ENCODE peak calls at places on chromosomes 12 and 14, in ten cellular contexts. One of them, this sample, is unnamed.

GRCh38 chr14:63267171-63267570 is 51.6 kb downstream of the GPHB5 start:
- DNase-seq in stimulated activated CD8-positive, alpha-beta memory T cell treated with anti-CD3 and anti-CD28 coated beads, Interleukin-2, amount 100 ng/mL, for 1 hour: no peak
- DNase-seq in BJ: no peak
- DNase-seq in GM19239: no peak
- DNase-seq in GM18507: no peak
- DNase-seq in germinal center: no peak
- DNase-seq in head of caudate nucleus: no peak
- DNase-seq in EL: no peak
- DNase-seq in AG04450: no peak
- DNase-seq in GM20000: no peak
- DNase-seq in this sample: no peak

GRCh38 chr12:3463927-3464326 is 27.1 kb upstream of the PRMT8 start:
- DNase-seq in AG04450: no peak
- DNase-seq in germinal center: no peak
- DNase-seq in BJ: no peak
- DNase-seq in stimulated activated CD8-positive, alpha-beta memory T cell treated with anti-CD3 and anti-CD28 coated beads, Interleukin-2, amount 100 ng/mL, for 1 hour: no peak
- DNase-seq in head of caudate nucleus: no peak
- DNase-seq in GM18507: no peak
- DNase-seq in GM20000: no peak
- DNase-seq in GM19239: no peak
- DNase-seq in EL: no peak
- DNase-seq in this sample: no peak

GRCh38 chr12:67222302-67222701 is 46.9 kb upstream of the CAND1 start:
- DNase-seq in GM19239: no peak
- DNase-seq in germinal center: no peak
- DNase-seq in GM20000: no peak
- DNase-seq in BJ: no peak
- DNase-seq in head of caudate nucleus: no peak
- DNase-seq in AG04450: no peak
- DNase-seq in GM18507: no peak
- DNase-seq in stimulated activated CD8-positive, alpha-beta memory T cell treated with anti-CD3 and anti-CD28 coated beads, Interleukin-2, amount 100 ng/mL, for 1 hour: no peak
- DNase-seq in EL: peak; percentile 15
- DNase-seq in this sample: no peak

GRCh38 chr12:128486951-128487350 is 220.0 kb downstream of the TMEM132C start:
- DNase-seq in AG04450: no peak
- DNase-seq in GM18507: no peak
- DNase-seq in stimulated activated CD8-positive, alpha-beta memory T cell treated with anti-CD3 and anti-CD28 coated beads, Interleukin-2, amount 100 ng/mL, for 1 hour: no peak
- DNase-seq in EL: no peak
- DNase-seq in BJ: no peak
- DNase-seq in head of caudate nucleus: peak; percentile 76
- DNase-seq in germinal center: no peak
- DNase-seq in GM20000: no peak
- DNase-seq in GM19239: no peak
- DNase-seq in this sample: no peak

GRCh38 chr12:61916856-61917255 is 343.3 kb upstream of the USP15 start:
- DNase-seq in EL: no peak
- DNase-seq in GM20000: no peak
- DNase-seq in BJ: no peak
- DNase-seq in germinal center: no peak
- DNase-seq in GM19239: no peak
- DNase-seq in stimulated activated CD8-positive, alpha-beta memory T cell treated with anti-CD3 and anti-CD28 coated beads, Interleukin-2, amount 100 ng/mL, for 1 hour: no peak
- DNase-seq in GM18507: no peak
- DNase-seq in AG04450: no peak
- DNase-seq in head of caudate nucleus: no peak
- DNase-seq in this sample: no peak

GRCh38 chr12:64332938-64333337 is 57.6 kb downstream of the C12orf56 start:
- DNase-seq in head of caudate nucleus: no peak
- DNase-seq in stimulated activated CD8-positive, alpha-beta memory T cell treated with anti-CD3 and anti-CD28 coated beads, Interleukin-2, amount 100 ng/mL, for 1 hour: no peak
- DNase-seq in GM19239: no peak
- DNase-seq in GM20000: no peak
- DNase-seq in BJ: no peak
- DNase-seq in germinal center: no peak
- DNase-seq in EL: no peak
- DNase-seq in GM18507: no peak
- DNase-seq in AG04450: no peak
- DNase-seq in this sample: no peak

GRCh38 chr12:26153421-26154154 is 28.8 kb upstream of the BHLHE41 start:
- DNase-seq in stimulated activated CD8-positive, alpha-beta memory T cell treated with anti-CD3 and anti-CD28 coated beads, Interleukin-2, amount 100 ng/mL, for 1 hour: no peak
- DNase-seq in germinal center: no peak
- DNase-seq in AG04450: peak; percentile 90
- DNase-seq in GM19239: no peak
- DNase-seq in EL: peak; percentile 96
- DNase-seq in BJ: peak; percentile 91
- DNase-seq in head of caudate nucleus: no peak
- DNase-seq in GM18507: no peak
- DNase-seq in GM20000: no peak
- DNase-seq in this sample: peak; percentile 65

GRCh38 chr12:121530600-121531355 is 50.0 kb downstream of the KDM2B start:
- DNase-seq in germinal center: peak; percentile 72
- DNase-seq in EL: peak; percentile 83
- DNase-seq in BJ: peak; percentile 31
- DNase-seq in GM20000: peak; percentile 68
- DNase-seq in AG04450: peak; percentile 38
- DNase-seq in GM19239: peak; percentile 50
- DNase-seq in stimulated activated CD8-positive, alpha-beta memory T cell treated with anti-CD3 and anti-CD28 coated beads, Interleukin-2, amount 100 ng/mL, for 1 hour: peak; percentile 55
- DNase-seq in head of caudate nucleus: peak; percentile 72
- DNase-seq in GM18507: no peak
- DNase-seq in this sample: peak; percentile 60

GRCh38 chr14:91344107-91344506 is 73.5 kb downstream of the CCDC88C start:
- DNase-seq in AG04450: no peak
- DNase-seq in stimulated activated CD8-positive, alpha-beta memory T cell treated with anti-CD3 and anti-CD28 coated beads, Interleukin-2, amount 100 ng/mL, for 1 hour: no peak
- DNase-seq in head of caudate nucleus: no peak
- DNase-seq in BJ: no peak
- DNase-seq in GM18507: no peak
- DNase-seq in germinal center: no peak
- DNase-seq in EL: no peak
- DNase-seq in GM20000: no peak
- DNase-seq in GM19239: no peak
- DNase-seq in this sample: no peak

GRCh38 chr14:61444215-61444768 is 122.9 kb downstream of the PRKCH start:
- DNase-seq in germinal center: no peak
- DNase-seq in AG04450: no peak
- DNase-seq in head of caudate nucleus: peak; percentile 41
- DNase-seq in GM20000: peak; percentile 65
- DNase-seq in GM19239: peak; percentile 28
- DNase-seq in EL: no peak
- DNase-seq in BJ: no peak
- DNase-seq in stimulated activated CD8-positive, alpha-beta memory T cell treated with anti-CD3 and anti-CD28 coated beads, Interleukin-2, amount 100 ng/mL, for 1 hour: peak; percentile 47
- DNase-seq in GM18507: no peak
- DNase-seq in this sample: no peak

GRCh38 chr14:74380845-74381244 is 32.6 kb downstream of the VRTN start:
- DNase-seq in stimulated activated CD8-positive, alpha-beta memory T cell treated with anti-CD3 and anti-CD28 coated beads, Interleukin-2, amount 100 ng/mL, for 1 hour: no peak
- DNase-seq in germinal center: no peak
- DNase-seq in BJ: no peak
- DNase-seq in GM18507: no peak
- DNase-seq in AG04450: no peak
- DNase-seq in head of caudate nucleus: no peak
- DNase-seq in GM20000: no peak
- DNase-seq in EL: no peak
- DNase-seq in GM19239: no peak
- DNase-seq in this sample: no peak

GRCh38 chr14:55553791-55554190 is 26.2 kb upstream of the KTN1 start:
- DNase-seq in GM18507: no peak
- DNase-seq in EL: peak; percentile 5
- DNase-seq in BJ: no peak
- DNase-seq in GM19239: no peak
- DNase-seq in GM20000: no peak
- DNase-seq in germinal center: no peak
- DNase-seq in stimulated activated CD8-positive, alpha-beta memory T cell treated with anti-CD3 and anti-CD28 coated beads, Interleukin-2, amount 100 ng/mL, for 1 hour: no peak
- DNase-seq in AG04450: no peak
- DNase-seq in head of caudate nucleus: no peak
- DNase-seq in this sample: peak; percentile 11

GRCh38 chr12:109766251-109766778 is 52.7 kb downstream of the FAM222A start:
- DNase-seq in AG04450: no peak
- DNase-seq in stimulated activated CD8-positive, alpha-beta memory T cell treated with anti-CD3 and anti-CD28 coated beads, Interleukin-2, amount 100 ng/mL, for 1 hour: no peak
- DNase-seq in GM18507: no peak
- DNase-seq in GM20000: no peak
- DNase-seq in head of caudate nucleus: no peak
- DNase-seq in EL: no peak
- DNase-seq in germinal center: no peak
- DNase-seq in BJ: no peak
- DNase-seq in GM19239: no peak
- DNase-seq in this sample: no peak

GRCh38 chr12:57149309-57149900 is 2.0 kb upstream of the LRP1-AS start:
- DNase-seq in GM20000: no peak
- DNase-seq in GM19239: no peak
- DNase-seq in stimulated activated CD8-positive, alpha-beta memory T cell treated with anti-CD3 and anti-CD28 coated beads, Interleukin-2, amount 100 ng/mL, for 1 hour: no peak
- DNase-seq in GM18507: no peak
- DNase-seq in germinal center: no peak
- DNase-seq in BJ: no peak
- DNase-seq in EL: peak; percentile 46
- DNase-seq in AG04450: no peak
- DNase-seq in head of caudate nucleus: no peak
- DNase-seq in this sample: no peak

GRCh38 chr12:94561943-94562411 is 88.4 kb downstream of the TMCC3 start:
- DNase-seq in germinal center: peak; percentile 12
- DNase-seq in GM18507: peak; percentile 23
- DNase-seq in stimulated activated CD8-positive, alpha-beta memory T cell treated with anti-CD3 and anti-CD28 coated beads, Interleukin-2, amount 100 ng/mL, for 1 hour: no peak
- DNase-seq in EL: peak; percentile 42
- DNase-seq in BJ: no peak
- DNase-seq in GM20000: peak; percentile 60
- DNase-seq in GM19239: peak; percentile 38
- DNase-seq in head of caudate nucleus: peak; percentile 95
- DNase-seq in AG04450: no peak
- DNase-seq in this sample: no peak

GRCh38 chr12:68113644-68114043 is 45.9 kb downstream of the IFNG start:
- DNase-seq in head of caudate nucleus: no peak
- DNase-seq in GM20000: no peak
- DNase-seq in AG04450: no peak
- DNase-seq in EL: no peak
- DNase-seq in GM19239: no peak
- DNase-seq in GM18507: no peak
- DNase-seq in germinal center: peak; percentile 22
- DNase-seq in BJ: no peak
- DNase-seq in stimulated activated CD8-positive, alpha-beta memory T cell treated with anti-CD3 and anti-CD28 coated beads, Interleukin-2, amount 100 ng/mL, for 1 hour: no peak
- DNase-seq in this sample: no peak

GRCh38 chr12:45303955-45304354 is 88.1 kb downstream of the ANO6 start:
- DNase-seq in GM18507: no peak
- DNase-seq in stimulated activated CD8-positive, alpha-beta memory T cell treated with anti-CD3 and anti-CD28 coated beads, Interleukin-2, amount 100 ng/mL, for 1 hour: no peak
- DNase-seq in EL: no peak
- DNase-seq in germinal center: no peak
- DNase-seq in AG04450: no peak
- DNase-seq in head of caudate nucleus: no peak
- DNase-seq in GM20000: no peak
- DNase-seq in GM19239: no peak
- DNase-seq in BJ: no peak
- DNase-seq in this sample: no peak

GRCh38 chr12:88468546-88468945 is 111.7 kb downstream of the KITLG start:
- DNase-seq in AG04450: no peak
- DNase-seq in GM18507: no peak
- DNase-seq in EL: no peak
- DNase-seq in stimulated activated CD8-positive, alpha-beta memory T cell treated with anti-CD3 and anti-CD28 coated beads, Interleukin-2, amount 100 ng/mL, for 1 hour: no peak
- DNase-seq in GM20000: no peak
- DNase-seq in head of caudate nucleus: no peak
- DNase-seq in GM19239: no peak
- DNase-seq in germinal center: no peak
- DNase-seq in BJ: no peak
- DNase-seq in this sample: no peak

GRCh38 chr14:102295301-102295700 is 9.7 kb downstream of the MOK start:
- DNase-seq in GM20000: no peak
- DNase-seq in BJ: no peak
- DNase-seq in GM18507: no peak
- DNase-seq in EL: peak; percentile 32
- DNase-seq in stimulated activated CD8-positive, alpha-beta memory T cell treated with anti-CD3 and anti-CD28 coated beads, Interleukin-2, amount 100 ng/mL, for 1 hour: no peak
- DNase-seq in GM19239: no peak
- DNase-seq in head of caudate nucleus: no peak
- DNase-seq in AG04450: no peak
- DNase-seq in germinal center: no peak
- DNase-seq in this sample: no peak

GRCh38 chr12:80412343-80412953 is 31.6 kb upstream of the PTPRQ start:
- DNase-seq in BJ: no peak
- DNase-seq in EL: peak; percentile 69
- DNase-seq in GM18507: no peak
- DNase-seq in GM19239: peak; percentile 2
- DNase-seq in GM20000: peak; percentile 39
- DNase-seq in head of caudate nucleus: peak; percentile 43
- DNase-seq in germinal center: peak; percentile 11
- DNase-seq in stimulated activated CD8-positive, alpha-beta memory T cell treated with anti-CD3 and anti-CD28 coated beads, Interleukin-2, amount 100 ng/mL, for 1 hour: no peak
- DNase-seq in AG04450: peak; percentile 30
- DNase-seq in this sample: peak; percentile 33

GRCh38 chr12:119659289-119659897 is 8.5 kb upstream of the PRKAB1 start:
- DNase-seq in GM18507: no peak
- DNase-seq in germinal center: peak; percentile 61
- DNase-seq in head of caudate nucleus: peak; percentile 77
- DNase-seq in GM20000: peak; percentile 61
- DNase-seq in GM19239: no peak
- DNase-seq in stimulated activated CD8-positive, alpha-beta memory T cell treated with anti-CD3 and anti-CD28 coated beads, Interleukin-2, amount 100 ng/mL, for 1 hour: peak; percentile 8
- DNase-seq in AG04450: no peak
- DNase-seq in BJ: no peak
- DNase-seq in EL: peak; percentile 21
- DNase-seq in this sample: no peak

GRCh38 chr12:12282761-12283160 is 15.9 kb upstream of the LRP6 start:
- DNase-seq in germinal center: no peak
- DNase-seq in GM20000: no peak
- DNase-seq in head of caudate nucleus: no peak
- DNase-seq in stimulated activated CD8-positive, alpha-beta memory T cell treated with anti-CD3 and anti-CD28 coated beads, Interleukin-2, amount 100 ng/mL, for 1 hour: no peak
- DNase-seq in AG04450: no peak
- DNase-seq in EL: peak; percentile 80
- DNase-seq in BJ: peak; percentile 47
- DNase-seq in GM18507: no peak
- DNase-seq in GM19239: no peak
- DNase-seq in this sample: no peak

GRCh38 chr12:39236994-39237393 is 205.9 kb downstream of the KIF21A start:
- DNase-seq in GM20000: no peak
- DNase-seq in head of caudate nucleus: no peak
- DNase-seq in AG04450: no peak
- DNase-seq in EL: no peak
- DNase-seq in GM18507: no peak
- DNase-seq in germinal center: no peak
- DNase-seq in GM19239: no peak
- DNase-seq in stimulated activated CD8-positive, alpha-beta memory T cell treated with anti-CD3 and anti-CD28 coated beads, Interleukin-2, amount 100 ng/mL, for 1 hour: no peak
- DNase-seq in BJ: no peak
- DNase-seq in this sample: no peak

GRCh38 chr14:55328317-55328716 is 57.1 kb downstream of the FBXO34 start:
- DNase-seq in BJ: no peak
- DNase-seq in AG04450: no peak
- DNase-seq in GM19239: no peak
- DNase-seq in GM20000: no peak
- DNase-seq in GM18507: no peak
- DNase-seq in germinal center: no peak
- DNase-seq in head of caudate nucleus: no peak
- DNase-seq in stimulated activated CD8-positive, alpha-beta memory T cell treated with anti-CD3 and anti-CD28 coated beads, Interleukin-2, amount 100 ng/mL, for 1 hour: no peak
- DNase-seq in EL: peak; percentile 39
- DNase-seq in this sample: no peak

GRCh38 chr12:958449-959123 is 9.1 kb upstream of the RAD52 start:
- DNase-seq in GM18507: no peak
- DNase-seq in stimulated activated CD8-positive, alpha-beta memory T cell treated with anti-CD3 and anti-CD28 coated beads, Interleukin-2, amount 100 ng/mL, for 1 hour: no peak
- DNase-seq in GM20000: peak; percentile 64
- DNase-seq in EL: no peak
- DNase-seq in GM19239: no peak
- DNase-seq in BJ: no peak
- DNase-seq in germinal center: no peak
- DNase-seq in AG04450: no peak
- DNase-seq in head of caudate nucleus: no peak
- DNase-seq in this sample: no peak

GRCh38 chr14:68978550-68978911 is 571 bp downstream of the ACTN1 start:
- DNase-seq in GM20000: peak; percentile 63
- DNase-seq in stimulated activated CD8-positive, alpha-beta memory T cell treated with anti-CD3 and anti-CD28 coated beads, Interleukin-2, amount 100 ng/mL, for 1 hour: peak; percentile 15
- DNase-seq in germinal center: peak; percentile 37
- DNase-seq in GM18507: no peak
- DNase-seq in GM19239: peak; percentile 49
- DNase-seq in AG04450: no peak
- DNase-seq in BJ: no peak
- DNase-seq in head of caudate nucleus: no peak
- DNase-seq in EL: peak; percentile 53
- DNase-seq in this sample: no peak

GRCh38 chr12:3247077-3247476 is 169.9 kb downstream of the TSPAN9 start:
- DNase-seq in GM20000: no peak
- DNase-seq in AG04450: no peak
- DNase-seq in EL: no peak
- DNase-seq in germinal center: no peak
- DNase-seq in stimulated activated CD8-positive, alpha-beta memory T cell treated with anti-CD3 and anti-CD28 coated beads, Interleukin-2, amount 100 ng/mL, for 1 hour: no peak
- DNase-seq in GM19239: no peak
- DNase-seq in head of caudate nucleus: no peak
- DNase-seq in GM18507: no peak
- DNase-seq in BJ: no peak
- DNase-seq in this sample: no peak